ENCODE peak calls at places on chromosomes 2 and 18, in six cellular contexts. S is breast epithelium, T is OCI-LY7, W is HCT116, Q is left ventricle myocardium inferior, H is lower lobe of right lung. Z is an unnamed sample.

GRCh38 chr18:77974329-77974728 is 724.7 kb downstream of the GALR1 start:
- DNase-seq in W (no peak), H (no peak), T (no peak), Q (no peak), S (no peak), Z (no peak)

GRCh38 chr2:236782938-236783337 is 213.3 kb downstream of the ACKR3 start:
- DNase-seq in T (no peak), H (no peak), Q (no peak), W (no peak), S (no peak), Z (no peak)

GRCh38 chr18:77766421-77766820 is 516.8 kb downstream of the GALR1 start:
- DNase-seq in S (no peak), H (no peak), W (no peak), Q (no peak), T (no peak), Z (no peak)

GRCh38 chr18:47754311-47755101 is 176.0 kb downstream of the SMAD2 start:
- DNase-seq in H (no peak), S (no peak), Q (no peak), T (peak; percentile 20), W (peak; percentile 37), Z (no peak)

GRCh38 chr18:45361148-45361851 is 254.0 kb upstream of the SLC14A2 start:
- DNase-seq in Q (no peak), H (no peak), T (no peak), S (no peak), W (no peak), Z (no peak)

GRCh38 chr2:201344663-201345366 is 12.3 kb downstream of the FLACC1 start:
- DNase-seq in S (no peak), W (no peak), T (peak; percentile 61), H (no peak), Q (no peak), Z (no peak)

GRCh38 chr2:149038442-149039212 is at the start of gene LYPD6B:
- DNase-seq in S (peak; percentile 64), H (peak; percentile 69), Q (no peak), T (no peak), W (no peak), Z (no peak)

GRCh38 chr2:66073166-66073565 is 361.8 kb upstream of the MEIS1 start:
- DNase-seq in H (no peak), S (no peak), T (no peak), Q (no peak), W (no peak), Z (no peak)

GRCh38 chr18:24915547-24915946 is 436.4 kb downstream of the ZNF521 start:
- DNase-seq in W (no peak), T (no peak), S (no peak), H (no peak), Q (no peak), Z (no peak)

GRCh38 chr2:42095923-42096408 is 48.1 kb downstream of the PKDCC start:
- DNase-seq in W (peak; percentile 48), H (peak; percentile 82), Q (peak; percentile 70), S (peak; percentile 69), T (peak; percentile 80), Z (peak; percentile 79)

GRCh38 chr2:226771067-226771466 is 28.6 kb downstream of the IRS1 start:
- DNase-seq in S (no peak), H (no peak), W (no peak), Q (peak; percentile 26), T (no peak), Z (no peak)

GRCh38 chr2:164620873-164621760 is at the start of gene GRB14:
- DNase-seq in W (peak; percentile 28), S (no peak), T (no peak), Q (peak; percentile 56), H (peak; percentile 72), Z (no peak)

GRCh38 chr18:78514910-78515670 is 464.5 kb upstream of the SALL3 start:
- DNase-seq in Q (no peak), T (no peak), W (no peak), S (no peak), H (peak; percentile 30), Z (no peak)

GRCh38 chr2:73877071-73877802 is 15.6 kb upstream of the ACTG2 start:
- DNase-seq in H (no peak), W (no peak), Q (no peak), S (no peak), T (no peak), Z (no peak)

GRCh38 chr2:15287447-15288184 is 273.5 kb downstream of the NBAS start:
- DNase-seq in H (no peak), T (no peak), W (no peak), Q (no peak), S (no peak), Z (no peak)

GRCh38 chr18:56505971-56506370 is 132.4 kb downstream of the TXNL1 start:
- DNase-seq in Q (no peak), H (no peak), W (no peak), T (no peak), S (no peak), Z (no peak)

GRCh38 chr2:158818511-158818910 is 23.4 kb downstream of the DAPL1 start:
- DNase-seq in H (no peak), T (no peak), Q (no peak), S (no peak), W (no peak), Z (no peak)

GRCh38 chr2:105780606-105781005 is 35.9 kb downstream of the NCK2 start:
- DNase-seq in H (no peak), Q (no peak), S (no peak), T (no peak), W (no peak), Z (no peak)

GRCh38 chr2:151193576-151193975 is 68.1 kb downstream of the RBM43 start:
- DNase-seq in W (no peak), S (no peak), Q (no peak), T (no peak), H (no peak), Z (no peak)

GRCh38 chr2:151200277-151200676 is 61.4 kb downstream of the RBM43 start:
- DNase-seq in T (no peak), W (no peak), Q (no peak), H (no peak), S (no peak), Z (no peak)

GRCh38 chr2:151200844-151201243 is 60.8 kb downstream of the RBM43 start:
- DNase-seq in Q (no peak), S (no peak), H (no peak), T (no peak), W (no peak), Z (no peak)

GRCh38 chr2:151197184-151198070 is 64.2 kb downstream of the RBM43 start:
- DNase-seq in T (no peak), W (no peak), S (no peak), H (no peak), Q (no peak), Z (no peak)

GRCh38 chr2:151198646-151199045 is 63.0 kb downstream of the RBM43 start:
- DNase-seq in T (no peak), Q (no peak), W (no peak), H (no peak), S (no peak), Z (no peak)
- TF ChIP-seq CTCF in T (no peak), Q (no peak), W (no peak), H (no peak), S (no peak), Z (no peak)

DNA sequence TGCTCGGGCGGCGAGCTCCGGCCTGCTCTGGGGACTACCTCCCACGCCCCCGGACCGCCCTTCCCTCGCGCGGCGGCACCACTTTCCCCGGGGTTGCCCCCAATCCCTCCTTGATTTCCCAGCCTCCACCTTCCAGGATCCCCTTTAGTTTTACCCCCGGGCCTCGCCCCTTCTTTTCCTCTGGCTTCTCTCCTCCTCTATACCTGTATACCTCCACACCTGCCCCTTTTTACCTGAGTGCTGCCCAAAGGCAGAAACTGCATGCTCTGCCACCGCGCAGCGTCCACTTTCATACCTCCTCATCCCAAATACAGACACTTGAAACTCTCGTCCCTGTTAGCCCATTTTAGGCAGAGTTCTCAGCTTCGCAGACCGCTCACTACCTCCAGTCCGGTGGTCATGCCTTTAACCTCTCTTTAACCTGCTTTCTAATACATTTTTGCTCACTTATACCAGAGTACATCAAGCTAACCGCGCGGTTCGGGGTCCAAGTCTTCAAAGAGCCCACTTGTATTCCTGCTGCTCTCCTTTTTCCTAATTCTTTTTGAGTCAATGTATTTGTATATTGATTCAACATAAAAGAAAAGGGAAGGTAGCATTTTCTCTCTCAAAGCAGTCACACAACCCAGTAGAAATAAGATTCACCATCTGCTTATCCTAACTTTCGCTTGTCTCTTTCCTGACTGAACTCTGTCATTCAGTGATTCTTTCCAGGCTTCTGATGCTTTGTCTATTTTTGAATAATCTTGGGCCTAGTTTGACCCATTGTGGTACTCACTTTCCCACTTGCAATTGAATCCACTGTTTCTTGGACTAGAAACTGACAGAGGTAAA is 900 bp downstream of the SPOPL start:
- DNase-seq in T (peak; percentile 27), W (no peak), H (no peak), Q (no peak), S (no peak), Z (no peak)
- H3K27ac ChIP-seq in T (peak overlapping the region; percentile 89), W (peak overlapping the region; percentile 70), H (peak overlapping the region; percentile 92), Q (peak overlapping the region; percentile 95), S (peak overlapping the region; percentile 99), Z (peak overlapping the region; percentile 35)

GRCh38 chr2:196652869-196653268 is 13.4 kb downstream of the CCDC150 start:
- DNase-seq in Q (no peak), S (no peak), H (no peak), T (no peak), W (no peak), Z (no peak)

GRCh38 chr2:196651387-196652094 is 12.0 kb downstream of the CCDC150 start:
- DNase-seq in T (no peak), S (no peak), H (no peak), Q (no peak), W (no peak), Z (no peak)

GRCh38 chr2:196653843-196654242 is 14.3 kb downstream of the CCDC150 start:
- DNase-seq in H (no peak), Q (no peak), T (no peak), S (no peak), W (no peak), Z (no peak)

DNA sequence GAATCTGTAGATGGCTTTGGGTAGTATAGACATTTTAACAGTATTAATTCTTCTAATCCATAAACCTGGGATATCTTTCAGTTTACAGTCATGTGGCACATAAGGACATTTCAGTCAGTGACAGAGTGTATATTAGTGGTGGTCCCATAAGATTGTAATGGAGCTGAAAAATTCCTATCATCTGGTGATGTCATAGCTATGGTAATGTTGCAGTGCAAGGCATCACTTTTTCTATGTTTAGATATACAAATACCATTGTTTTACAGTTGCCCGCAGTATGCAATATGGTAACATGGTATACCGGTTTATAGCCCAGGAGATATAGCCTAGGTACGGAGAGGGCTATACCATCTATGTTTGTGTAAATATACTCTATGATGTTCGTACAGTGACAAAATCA is 9.7 kb downstream of the CCDC150 start:
- DNase-seq in S (no peak), W (no peak), H (no peak), T (no peak), Q (no peak), Z (no peak)
- H3K9me3 ChIP-seq in S (peaks cover 26% of the 10 kb centered on the region), W (peaks cover 16% of the 10 kb centered on the region), H (peaks cover 32% of the 10 kb centered on the region), T (peaks cover 40% of the 10 kb centered on the region), Q (peaks cover 55% of the 10 kb centered on the region), Z (peaks cover 15% of the 10 kb centered on the region)

GRCh38 chr2:240793313-240794177 is 26.5 kb downstream of the KIF1A start:
- DNase-seq in S (no peak), W (no peak), H (peak; percentile 35), T (no peak), Q (peak; percentile 10), Z (no peak)

GRCh38 chr2:240794178-240794721 is 25.8 kb downstream of the KIF1A start:
- DNase-seq in S (no peak), W (no peak), H (no peak), Q (peak; percentile 10), T (no peak), Z (no peak)

GRCh38 chr2:240791821-240792657 is 28.0 kb downstream of the KIF1A start:
- DNase-seq in H (no peak), S (no peak), W (no peak), Q (peak; percentile 11), T (no peak), Z (no peak)

GRCh38 chr2:240791211-240791800 is 28.7 kb downstream of the KIF1A start:
- DNase-seq in W (no peak), Q (peak; percentile 11), S (no peak), H (no peak), T (no peak), Z (no peak)

GRCh38 chr2:240792658-240793312 is 27.2 kb downstream of the KIF1A start:
- DNase-seq in S (no peak), Q (peak; percentile 6), T (no peak), H (no peak), W (no peak), Z (no peak)
- TF ChIP-seq CTCF in S (no peak), Q (no peak), T (no peak), H (no peak), W (no peak), Z (no peak)

Z was measured in CD8-positive, alpha-beta T cell.